ENCODE peak calls at places on chromosomes 6 and 20, in six cellular contexts. U is stomach, Q is upper lobe of left lung, C is sigmoid colon, S is prostate gland, O is HepG2. X is an unnamed sample.
A peak's percentile ranks its signal among the peaks of the same experiment; 100 is the strongest.

GRCh38 chr6:112842338-112842700 is 495.2 kb downstream of the RFPL4B start:
- DNase-seq in U (no peak), Q (no peak), C (no peak), S (no peak), O (no peak), X (no peak)

GRCh38 chr6:159871911-159872310 is 18.9 kb upstream of the MAS1 start:
- DNase-seq in U (no peak), Q (no peak), C (no peak), S (no peak), O (no peak), X (no peak)

GRCh38 chr6:154765273-154765672 is 32.1 kb downstream of the SCAF8 start:
- DNase-seq in U (no peak), Q (no peak), C (no peak), S (no peak), O (no peak), X (no peak)

GRCh38 chr20:43507150-43508080 is at the start of gene L3MBTL1:
- DNase-seq in U (peak; percentile 68), Q (peak; percentile 94), C (no peak), S (peak; percentile 39), O (peak; percentile 70), X (no peak)

GRCh38 chr6:119481098-119481497 is 131.5 kb upstream of the MAN1A1 start:
- DNase-seq in U (no peak), Q (no peak), C (no peak), S (no peak), O (no peak), X (no peak)

GRCh38 chr6:46276571-46277142 is 105.9 kb upstream of the ENPP5 start:
- DNase-seq in U (no peak), Q (no peak), C (no peak), S (no peak), O (no peak), X (no peak)

GRCh38 chr20:58890454-58891075 is 38.0 kb downstream of the GNAS start:
- DNase-seq in U (peak; percentile 67), Q (peak; percentile 95), C (peak; percentile 92), S (peak; percentile 58), O (peak; percentile 85), X (peak; percentile 65)

GRCh38 chr6:13500264-13500663 is 12.9 kb upstream of the GFOD1 start:
- DNase-seq in U (no peak), Q (no peak), C (no peak), S (no peak), O (no peak), X (no peak)

GRCh38 chr6:127198549-127198948 is 68.1 kb upstream of the RNF146 start:
- DNase-seq in U (no peak), Q (no peak), C (no peak), S (no peak), O (no peak), X (no peak)

GRCh38 chr20:4830696-4831095 is 109.0 kb downstream of the PRND start:
- DNase-seq in U (no peak), Q (no peak), C (no peak), S (no peak), O (no peak), X (no peak)

GRCh38 chr6:105087571-105088211 is 92.1 kb downstream of the POPDC3 start:
- DNase-seq in U (peak; percentile 40), Q (no peak), C (no peak), S (peak; percentile 62), O (peak; percentile 46), X (no peak)

GRCh38 chr6:135311446-135312200 is 130.5 kb downstream of the MYB start:
- DNase-seq in U (no peak), Q (no peak), C (no peak), S (no peak), O (no peak), X (no peak)

GRCh38 chr6:149043476-149044130 is 273.9 kb upstream of the TAB2 start:
- DNase-seq in U (no peak), Q (peak; percentile 45), C (no peak), S (no peak), O (peak; percentile 36), X (no peak)

GRCh38 chr6:54493138-54493537 is 184.9 kb downstream of the TINAG start:
- DNase-seq in U (no peak), Q (no peak), C (no peak), S (no peak), O (no peak), X (no peak)

GRCh38 chr6:24910331-24910849 is 25.4 kb downstream of the RIPOR2 start:
- DNase-seq in U (no peak), Q (peak; percentile 64), C (no peak), S (peak; percentile 16), O (no peak), X (no peak)

GRCh38 chr6:159061805-159062563 is 17.2 kb upstream of the TAGAP start:
- DNase-seq in U (no peak), Q (no peak), C (no peak), S (no peak), O (no peak), X (no peak)

GRCh38 chr20:63361507-63362425 is 617 bp upstream of the CHRNA4 start:
- DNase-seq in U (no peak), Q (peak; percentile 61), C (no peak), S (no peak), O (no peak), X (no peak)

GRCh38 chr20:8865636-8866035 is 203.3 kb upstream of the PLCB4 start:
- DNase-seq in U (no peak), Q (no peak), C (no peak), S (no peak), O (no peak), X (no peak)

GRCh38 chr20:6142348-6142993 is 19.6 kb upstream of the FERMT1 start:
- DNase-seq in U (peak; percentile 46), Q (no peak), C (no peak), S (peak; percentile 63), O (peak; percentile 70), X (no peak)

GRCh38 chr20:13995086-13995665 is at the start of gene MACROD2:
- DNase-seq in U (peak; percentile 98), Q (peak; percentile 100), C (peak; percentile 95), S (peak; percentile 87), O (peak; percentile 49), X (peak; percentile 94)

GRCh38 chr20:32433311-32434021 is 75.3 kb downstream of the ASXL1 start:
- DNase-seq in U (no peak), Q (no peak), C (no peak), S (no peak), O (no peak), X (no peak)

GRCh38 chr6:158485411-158485810 is 74.5 kb upstream of the TMEM181 start:
- DNase-seq in U (no peak), Q (no peak), C (no peak), S (no peak), O (no peak), X (no peak)

GRCh38 chr6:52284131-52284459 is 447 bp downstream of the MCM3 start:
- DNase-seq in U (no peak), Q (no peak), C (peak; percentile 68), S (peak; percentile 21), O (peak; percentile 67), X (peak; percentile 26)

DNA sequence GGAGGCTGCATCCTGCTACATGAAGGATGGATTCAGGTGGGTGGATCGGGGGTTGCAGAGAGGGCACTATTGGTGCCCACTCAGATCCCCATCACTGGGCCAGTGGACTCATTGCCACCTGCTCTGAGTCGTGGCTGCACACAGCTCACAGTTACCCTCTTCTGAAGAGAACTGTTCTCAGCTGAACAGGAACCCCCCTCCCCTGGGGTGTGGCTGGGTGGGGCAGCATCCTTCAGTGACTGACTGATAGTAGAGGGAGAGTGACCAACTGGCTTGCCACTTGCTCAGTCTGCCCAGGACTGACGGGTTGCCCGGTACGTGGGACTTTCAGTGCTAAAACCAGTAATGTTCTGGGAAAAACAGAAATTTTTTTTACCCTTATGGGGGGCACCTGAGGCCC is 494.0 kb upstream of the CHD6 start:
- DNase-seq in U (no peak), Q (no peak), C (no peak), S (no peak), O (no peak), X (no peak)
- H3K9me3 ChIP-seq in U (no peaks in the 10 kb centered on the region), Q (no peaks in the 10 kb centered on the region), C (no peaks in the 10 kb centered on the region), S (no peaks in the 10 kb centered on the region), O (no peaks in the 10 kb centered on the region), X (no peaks in the 10 kb centered on the region)

GRCh38 chr6:3825331-3825831 is 23.8 kb upstream of the FAM50B start:
- DNase-seq in U (peak; percentile 49), Q (peak; percentile 79), C (peak; percentile 77), S (peak; percentile 65), O (peak; percentile 77), X (no peak)
- TF ChIP-seq CTCF in U (no peak), Q (peak; percentile 47), C (peak; percentile 25), S (peak; percentile 33), O (peak; percentile 96), X (no peak)

DNA sequence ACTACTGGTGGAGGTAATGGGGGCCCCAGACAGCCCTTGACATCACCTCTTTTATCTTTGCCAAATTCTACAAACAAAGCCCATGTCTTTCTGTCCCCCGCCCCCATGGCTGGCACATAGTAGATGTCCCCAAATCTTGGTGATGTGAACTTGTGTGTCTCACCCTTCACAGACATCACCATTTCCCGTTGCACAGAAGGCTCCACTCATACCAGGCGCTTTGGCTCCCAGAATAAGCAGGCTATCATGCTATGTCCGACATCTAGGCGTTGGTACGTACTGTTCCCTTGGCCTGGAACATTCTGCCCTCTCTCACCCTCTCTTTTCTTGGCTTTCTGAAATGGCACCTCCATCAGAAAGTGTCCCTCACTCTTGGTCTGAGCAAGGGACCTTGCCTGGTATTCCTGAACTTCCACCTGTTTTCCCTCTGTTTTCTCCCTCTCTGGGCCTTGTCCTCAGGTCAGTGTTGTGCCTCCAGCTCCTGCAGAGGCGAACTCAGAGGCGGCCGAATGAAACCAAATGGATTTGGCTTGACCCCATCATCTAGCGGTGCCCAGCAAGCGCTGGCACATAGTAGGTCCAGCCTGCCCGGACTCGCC is 968 bp upstream of the CCN5 start:
- DNase-seq in U (peak; percentile 44), Q (no peak), C (peak; percentile 60), S (peak; percentile 41), O (no peak), X (peak; percentile 66)
- TF ChIP-seq POLR2AphosphoS5 in U (peak; percentile 58), Q (peak; percentile 91), C (peak; percentile 48), S (no peak), O (no peak), X (no peak)

GRCh38 chr20:30602424-30602823 is 655.0 kb upstream of the DEFB115 start:
- DNase-seq in U (no peak), Q (no peak), C (no peak), S (no peak), O (no peak), X (no peak)
- H3K9me3 ChIP-seq in U (peaks cover 45% of the 10 kb centered on the region), Q (peaks cover 4% of the 10 kb centered on the region), C (peaks cover 10% of the 10 kb centered on the region), S (no peaks in the 10 kb centered on the region), O (no peaks in the 10 kb centered on the region), X (peaks cover 15% of the 10 kb centered on the region)

X was measured in breast epithelium.